ENCODE peak calls at places on chromosome 10, in five cellular contexts. J is stomach, E is adipocyte, P is GM23338, W is Peyer's patch. F is an unnamed sample. For H3K27me3, the result is how much of the 10 kb centered on the place peaks cover.

GRCh38 chr10:25713894-25714240 is 220.2 kb upstream of the MYO3A start:
- DNase-seq in E (no peak), W (no peak), P (no peak), J (no peak), F (no peak)

GRCh38 chr10:103724771-103725170 is 130.6 kb downstream of the SH3PXD2A start:
- DNase-seq in J (no peak), E (no peak), P (no peak), W (no peak), F (no peak)

GRCh38 chr10:11409357-11409756 is 202.1 kb downstream of the USP6NL start:
- DNase-seq in P (no peak), J (no peak), W (no peak), E (no peak), F (no peak)

GRCh38 chr10:96995851-96996250 is 163.8 kb downstream of the LCOR start:
- DNase-seq in J (no peak), E (peak), W (no peak), P (no peak), F (no peak)

GRCh38 chr10:104622598-104623209 is 18.4 kb upstream of the SORCS3 start:
- DNase-seq in J (no peak), E (no peak), P (peak), W (no peak), F (peak)

GRCh38 chr10:97356318-97356914 is 21.9 kb upstream of the FRAT2 start:
- DNase-seq in J (no peak), P (no peak), W (no peak), E (no peak), F (no peak)

GRCh38 chr10:43674546-43675205 is 26.0 kb upstream of the ZNF32 start:
- DNase-seq in P (no peak), E (no peak), J (no peak), W (no peak), F (no peak)

GRCh38 chr10:32244011-32244410 is 102.9 kb downstream of the EPC1 start:
- DNase-seq in P (no peak), J (no peak), E (no peak), W (no peak), F (no peak)

GRCh38 chr10:42980553-42981357 is 96.1 kb upstream of the RET start:
- DNase-seq in W (peak), E (no peak), J (peak), P (no peak), F (no peak)

GRCh38 chr10:100659361-100660098 is 85.9 kb upstream of the PAX2 start:
- DNase-seq in J (no peak), E (no peak), P (peak), W (no peak), F (no peak)

GRCh38 chr10:100662067-100662466 is 83.3 kb upstream of the PAX2 start:
- DNase-seq in W (no peak), J (no peak), E (no peak), P (no peak), F (no peak)

GRCh38 chr10:100660945-100661344 is 84.4 kb upstream of the PAX2 start:
- DNase-seq in W (no peak), E (no peak), P (no peak), J (no peak), F (no peak)

GRCh38 chr10:100664509-100664908 is 80.9 kb upstream of the PAX2 start:
- DNase-seq in J (no peak), W (no peak), E (no peak), P (no peak), F (no peak)

GRCh38 chr10:100661546-100661945 is 83.8 kb upstream of the PAX2 start:
- DNase-seq in P (no peak), J (no peak), W (no peak), E (no peak), F (no peak)
- H3K27me3 ChIP-seq in P (half or more), J (under half), W (under half), E (half or more), F (half or more)

DNA sequence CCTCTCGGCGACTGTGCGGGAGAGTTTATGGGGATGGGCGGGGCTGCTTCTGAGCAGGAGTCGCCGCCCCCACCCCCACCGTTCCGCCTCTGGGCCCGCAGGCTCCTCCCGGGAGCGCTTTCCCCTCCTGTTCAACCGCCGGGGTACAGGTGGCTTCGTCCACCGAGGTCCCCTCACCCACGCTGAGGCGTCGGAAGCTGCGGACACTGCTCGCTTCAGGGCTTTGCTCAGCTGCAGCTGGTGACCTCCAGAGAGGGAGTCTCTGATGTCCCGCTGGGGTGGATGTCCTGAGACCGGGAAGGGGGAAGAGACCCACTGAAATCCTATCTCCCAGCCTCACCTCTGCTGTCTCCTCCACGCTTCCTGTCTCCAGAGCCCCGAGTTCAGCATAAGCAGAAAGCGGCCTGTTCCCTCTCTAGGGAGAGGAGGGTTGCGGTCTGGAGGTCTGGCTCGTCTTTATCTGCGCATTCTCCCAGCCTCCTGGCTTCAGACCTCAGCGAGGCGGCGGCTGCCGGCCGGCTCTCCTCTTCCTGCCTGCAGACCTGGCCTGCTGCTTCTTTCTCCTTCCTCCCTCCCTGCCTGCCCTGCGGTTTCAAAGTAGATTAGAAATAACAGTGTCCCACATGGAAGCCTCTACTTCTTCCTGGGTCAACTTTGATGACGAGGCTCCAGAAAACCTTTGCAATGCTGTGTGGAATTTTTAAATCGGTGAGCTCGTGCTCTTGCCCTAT is 1.8 kb downstream of the CYP2E1 start:
- DNase-seq in P (peak), J (peak), E (peak), W (no peak), F (no peak)
- H3K27me3 ChIP-seq in P (half or more), J (under half), E (under half), W (under half), F (half or more)

GRCh38 chr10:71462642-71462935 is 65.9 kb downstream of the CDH23 start:
- DNase-seq in J (no peak), W (no peak), P (no peak), E (no peak), F (no peak)
- H3K27me3 ChIP-seq in J (under half), W (under half), P (under half), E (half or more), F (under half)

GRCh38 chr10:3036155-3036554 is 31.2 kb upstream of the PFKP start:
- DNase-seq in P (no peak), J (no peak), E (no peak), W (no peak), F (no peak)
- H3K27me3 ChIP-seq in P (under half), J (under half), E (under half), W (under half), F (under half)

GRCh38 chr10:28939352-28940157 is 262.2 kb downstream of the BAMBI start:
- DNase-seq in E (no peak), J (peak), P (peak), W (no peak), F (peak)

GRCh38 chr10:28937959-28938358 is 260.6 kb downstream of the BAMBI start:
- DNase-seq in P (no peak), E (no peak), J (no peak), W (no peak), F (no peak)

GRCh38 chr10:28938745-28939144 is 261.4 kb downstream of the BAMBI start:
- DNase-seq in P (no peak), W (no peak), J (no peak), E (no peak), F (no peak)

GRCh38 chr10:28942012-28942411 is 264.7 kb downstream of the BAMBI start:
- DNase-seq in J (no peak), E (no peak), W (no peak), P (no peak), F (no peak)

GRCh38 chr10:28940158-28940888 is 263.0 kb downstream of the BAMBI start:
- DNase-seq in E (no peak), J (no peak), W (no peak), P (no peak), F (no peak)
- H3K27me3 ChIP-seq in E (under half), J (under half), W (under half), P (under half), F (under half)